ENCODE peak calls at places on chromosomes 4 and X, in six cellular contexts. J is IMR-90, O is mesendoderm, A is neuronal stem cell, M is mesenchymal stem cell, U is H1. Q is an unnamed sample.

GRCh38 chr4:1042352-1043025 is 31.1 kb downstream of the FGFRL1 start:
- DNase-seq in J (no peak), O (no peak), A (no peak), M (no peak), U (no peak), Q (no peak)

GRCh38 chr4:86818845-86819244 is 30.3 kb downstream of the SLC10A6 start:
- DNase-seq in J (no peak), O (peak; percentile 78), A (no peak), M (no peak), U (no peak), Q (no peak)

GRCh38 chr4:3852309-3852708 is 86.1 kb downstream of the ADRA2C start:
- DNase-seq in J (no peak), O (no peak), A (no peak), M (no peak), U (no peak), Q (no peak)

GRCh38 chr4:140856692-140857091 is 100.5 kb upstream of the TBC1D9 start:
- DNase-seq in J (peak; percentile 22), O (peak; percentile 92), A (no peak), M (peak; percentile 36), U (no peak), Q (no peak)

GRCh38 chrX:116862340-116862739 is 399.6 kb upstream of the CT83 start:
- DNase-seq in J (no peak), O (no peak), A (no peak), M (no peak), U (no peak), Q (no peak)

GRCh38 chr4:48223633-48224295 is 45.9 kb downstream of the TEC start:
- DNase-seq in J (peak; percentile 11), O (no peak), A (no peak), M (peak; percentile 56), U (no peak), Q (peak; percentile 4)

GRCh38 chr4:3269105-3269927 is 20.4 kb downstream of the MSANTD1 start:
- DNase-seq in J (no peak), O (no peak), A (no peak), M (no peak), U (peak; percentile 45), Q (no peak)

GRCh38 chr4:81606166-81606565 is 134.5 kb upstream of the RASGEF1B start:
- DNase-seq in J (no peak), O (no peak), A (no peak), M (no peak), U (no peak), Q (no peak)

GRCh38 chr4:20254517-20255250 is 3.0 kb downstream of the SLIT2 start:
- DNase-seq in J (peak; percentile 39), O (peak; percentile 71), A (peak; percentile 52), M (peak; percentile 40), U (no peak), Q (no peak)

GRCh38 chr4:123891901-123892300 is 495.3 kb downstream of the SPRY1 start:
- DNase-seq in J (no peak), O (no peak), A (no peak), M (peak; percentile 29), U (no peak), Q (no peak)

GRCh38 chr4:20028694-20029093 is 223.0 kb upstream of the SLIT2 start:
- DNase-seq in J (peak; percentile 55), O (no peak), A (no peak), M (no peak), U (no peak), Q (no peak)

GRCh38 chrX:117532339-117532738 is 584.3 kb downstream of the KLHL13 start:
- DNase-seq in J (no peak), O (no peak), A (no peak), M (no peak), U (no peak), Q (no peak)

GRCh38 chr4:74087481-74087880 is 11.5 kb downstream of the CXCL2 start:
- DNase-seq in J (no peak), O (peak; percentile 51), A (no peak), M (no peak), U (no peak), Q (no peak)

GRCh38 chr4:165757426-165757825 is 115.6 kb upstream of the TLL1 start:
- DNase-seq in J (no peak), O (no peak), A (no peak), M (no peak), U (no peak), Q (no peak)

GRCh38 chr4:40843696-40844095 is 93.9 kb downstream of the NSUN7 start:
- DNase-seq in J (no peak), O (peak; percentile 62), A (no peak), M (no peak), U (no peak), Q (peak; percentile 71)

GRCh38 chr4:16802044-16802443 is 96.4 kb downstream of the LDB2 start:
- DNase-seq in J (no peak), O (no peak), A (no peak), M (no peak), U (no peak), Q (no peak)

GRCh38 chrX:127574829-127575228 is 477.4 kb downstream of the ACTRT1 start:
- DNase-seq in J (no peak), O (no peak), A (no peak), M (no peak), U (no peak), Q (no peak)

GRCh38 chrX:104659037-104659744 is 93.2 kb downstream of the IL1RAPL2 start:
- DNase-seq in J (no peak), O (no peak), A (no peak), M (peak; percentile 2), U (no peak), Q (no peak)

GRCh38 chr4:112978691-112979472 is 70.6 kb upstream of the ANK2 start:
- DNase-seq in J (peak; percentile 6), O (no peak), A (no peak), M (no peak), U (no peak), Q (peak; percentile 5)

GRCh38 chrX:24153796-24154189 is 4.3 kb downstream of the ZFX start:
- DNase-seq in J (no peak), O (no peak), A (no peak), M (no peak), U (no peak), Q (no peak)

GRCh38 chrX:107630031-107630689 is 1.9 kb downstream of the PRPS1 start:
- DNase-seq in J (no peak), O (peak; percentile 55), A (no peak), M (no peak), U (no peak), Q (no peak)

GRCh38 chrX:48919360-48919821 is 567 bp upstream of the PIM2 start:
- DNase-seq in J (no peak), O (peak; percentile 63), A (no peak), M (no peak), U (peak; percentile 56), Q (no peak)

GRCh38 chrX:39898147-39898546 is 199.6 kb downstream of the BCOR start:
- DNase-seq in J (no peak), O (no peak), A (no peak), M (no peak), U (no peak), Q (no peak)

GRCh38 chrX:39899059-39899458 is 198.7 kb downstream of the BCOR start:
- DNase-seq in J (no peak), O (no peak), A (no peak), M (no peak), U (no peak), Q (peak; percentile 20)

GRCh38 chrX:39897741-39898097 is 200.0 kb downstream of the BCOR start:
- DNase-seq in J (no peak), O (no peak), A (no peak), M (no peak), U (no peak), Q (no peak)

GRCh38 chrX:39895228-39896110 is 202.3 kb downstream of the BCOR start:
- DNase-seq in J (no peak), O (no peak), A (no peak), M (no peak), U (no peak), Q (peak; percentile 45)

GRCh38 chrX:39896951-39897740 is 200.6 kb downstream of the BCOR start:
- DNase-seq in J (peak; percentile 62), O (peak; percentile 90), A (peak; percentile 31), M (peak; percentile 68), U (peak; percentile 52), Q (peak; percentile 68)
- H3K18ac ChIP-seq in J (peak overlapping the region; percentile 53), O (peak overlapping the region; percentile 71), A (peak overlapping the region; percentile 17), M (peak overlapping the region; percentile 62), U (peak overlapping the region; percentile 25), Q (no peak overlapping the region)

GRCh38 chr4:57095245-57095644 is 14.9 kb downstream of the IGFBP7 start:
- DNase-seq in J (no peak), O (no peak), A (no peak), M (no peak), U (no peak), Q (no peak)

GRCh38 chr4:57095956-57096355 is 14.2 kb downstream of the IGFBP7 start:
- DNase-seq in J (no peak), O (no peak), A (no peak), M (no peak), U (no peak), Q (no peak)

GRCh38 chr4:57091657-57092162 is 18.5 kb downstream of the IGFBP7 start:
- DNase-seq in J (no peak), O (no peak), A (no peak), M (no peak), U (no peak), Q (no peak)

GRCh38 chr4:57093816-57094481 is 16.2 kb downstream of the IGFBP7 start:
- DNase-seq in J (no peak), O (no peak), A (no peak), M (no peak), U (no peak), Q (no peak)

GRCh38 chr4:57094482-57095223 is 15.5 kb downstream of the IGFBP7 start:
- DNase-seq in J (peak; percentile 74), O (no peak), A (no peak), M (peak; percentile 86), U (no peak), Q (no peak)
- H3K4me3 ChIP-seq in J (no peak overlapping the region), O (no peak overlapping the region), A (no peak overlapping the region), M (no peak overlapping the region), U (no peak overlapping the region), Q (no peak overlapping the region)

GRCh38 chr4:154086247-154086646 is 297.4 kb upstream of the SFRP2 start:
- DNase-seq in J (no peak), O (peak; percentile 10), A (no peak), M (peak; percentile 79), U (no peak), Q (no peak)
- H3K18ac ChIP-seq in J (no peak overlapping the region), O (no peak overlapping the region), A (no peak overlapping the region), M (no peak overlapping the region), U (no peak overlapping the region), Q (no peak overlapping the region)

DNA sequence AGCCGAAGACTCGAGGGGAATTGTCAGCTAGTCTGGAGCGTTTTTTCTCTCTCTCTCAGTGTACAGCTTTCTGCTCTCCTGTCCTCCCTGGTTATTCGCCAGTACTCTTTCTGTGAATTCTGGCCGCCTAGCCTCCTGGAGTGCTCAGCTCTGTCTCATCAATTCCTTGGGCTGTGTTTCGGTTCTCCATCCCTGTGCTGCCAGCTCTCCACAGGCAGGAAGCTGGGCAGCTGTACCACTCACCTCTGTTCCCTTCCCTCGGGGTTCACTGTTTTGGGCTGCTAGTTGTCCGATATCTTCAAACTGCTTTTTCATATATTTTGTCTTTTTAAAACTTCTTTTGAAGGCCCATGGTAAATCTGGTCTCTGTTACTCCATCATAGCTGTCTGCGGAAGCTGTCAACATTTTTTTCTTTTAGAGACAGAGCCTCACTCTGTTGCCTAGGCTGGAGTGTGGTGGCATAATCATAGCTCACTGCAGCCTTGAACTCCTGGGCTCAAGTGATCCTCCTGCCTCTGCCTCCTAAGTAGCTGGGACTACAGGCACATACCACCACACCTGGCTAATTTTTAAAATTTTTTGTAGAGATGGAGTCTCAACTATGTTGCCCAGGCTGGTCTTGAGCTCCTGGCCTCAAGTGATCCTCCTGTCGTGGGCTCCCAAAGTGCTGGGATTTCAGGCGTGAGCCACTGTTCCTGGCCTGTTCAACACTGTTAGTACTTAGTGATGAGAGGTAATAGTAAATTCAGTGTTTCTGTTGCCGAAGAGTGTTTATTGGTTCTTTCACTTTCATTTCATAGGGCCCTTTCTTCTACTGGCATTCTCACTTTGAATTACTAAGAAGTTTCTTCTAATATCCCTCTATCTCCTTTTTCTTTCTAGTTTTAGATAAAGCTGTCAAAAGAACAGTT is 18.6 kb downstream of the ZCCHC4 start:
- DNase-seq in J (no peak), O (no peak), A (no peak), M (peak; percentile 27), U (no peak), Q (peak; percentile 62)
- H3K4me3 ChIP-seq in J (no peak overlapping the region), O (no peak overlapping the region), A (no peak overlapping the region), M (peak overlapping the region; percentile 36), U (no peak overlapping the region), Q (no peak overlapping the region)

Q was measured in trophoblast cell.